ENCODE peak calls at places on chromosome 13, in five cellular contexts. Y is H9, C is kidney epithelial cell, Z is NCI-H69, R is HuH-7. T is an unnamed sample.

GRCh38 chr13:93086329-93086728 is 140.3 kb upstream of the GPC6 start:
- DNase-seq in Y (no peak), C (no peak), Z (no peak), R (peak; percentile 0), T (no peak)

GRCh38 chr13:74573654-74574053 is 439.4 kb upstream of the KLF12 start:
- DNase-seq in Y (peak; percentile 58), C (no peak), Z (peak; percentile 0), R (peak; percentile 15), T (peak; percentile 29)

GRCh38 chr13:46665630-46666482 is 112.9 kb downstream of the LRCH1 start:
- DNase-seq in Y (no peak), C (no peak), Z (peak; percentile 51), R (peak; percentile 10), T (no peak)

GRCh38 chr13:28110414-28110813 is 10.0 kb upstream of the FLT3 start:
- DNase-seq in Y (no peak), C (no peak), Z (no peak), R (no peak), T (no peak)

GRCh38 chr13:30806784-30807183 is 71.4 kb downstream of the ALOX5AP start:
- DNase-seq in Y (no peak), C (no peak), Z (no peak), R (no peak), T (no peak)

GRCh38 chr13:52711277-52711676 is 28.3 kb downstream of the CNMD start:
- DNase-seq in Y (peak; percentile 50), C (no peak), Z (no peak), R (no peak), T (peak; percentile 32)

GRCh38 chr13:66200555-66200954 is 1029.6 kb downstream of the PCDH9 start:
- DNase-seq in Y (no peak), C (no peak), Z (peak; percentile 35), R (no peak), T (no peak)

GRCh38 chr13:46022476-46022875 is 30.1 kb downstream of the ZC3H13 start:
- DNase-seq in Y (no peak), C (no peak), Z (no peak), R (no peak), T (no peak)

GRCh38 chr13:51629711-51630575 is 45.7 kb downstream of the WDFY2 start:
- DNase-seq in Y (no peak), C (no peak), Z (no peak), R (no peak), T (no peak)

GRCh38 chr13:89061821-89062220 is 1390.7 kb downstream of the SLITRK5 start:
- DNase-seq in Y (no peak), C (no peak), Z (peak; percentile 95), R (peak; percentile 2), T (no peak)

GRCh38 chr13:33152389-33152788 is 133.2 kb downstream of the STARD13 start:
- DNase-seq in Y (no peak), C (no peak), Z (no peak), R (no peak), T (no peak)

GRCh38 chr13:25213716-25214115 is 41.6 kb upstream of the AMER2 start:
- DNase-seq in Y (no peak), C (no peak), Z (no peak), R (no peak), T (no peak)

GRCh38 chr13:79432992-79433391 is 26.9 kb upstream of the RBM26 start:
- DNase-seq in Y (no peak), C (no peak), Z (no peak), R (no peak), T (no peak)

GRCh38 chr13:30109471-30110135 is 197.7 kb downstream of the KATNAL1 start:
- DNase-seq in Y (no peak), C (no peak), Z (no peak), R (no peak), T (no peak)

GRCh38 chr13:40453666-40454030 is 212.8 kb downstream of the FOXO1 start:
- DNase-seq in Y (no peak), C (no peak), Z (peak; percentile 7), R (no peak), T (no peak)

GRCh38 chr13:30881191-30881651 is 24.9 kb upstream of the MEDAG start:
- DNase-seq in Y (no peak), C (no peak), Z (no peak), R (no peak), T (no peak)

GRCh38 chr13:109479991-109480696 is 306.2 kb downstream of the IRS2 start:
- DNase-seq in Y (no peak), C (no peak), Z (no peak), R (no peak), T (no peak)

GRCh38 chr13:111451402-111451801 is 131.0 kb downstream of the TEX29 start:
- DNase-seq in Y (no peak), C (no peak), Z (no peak), R (no peak), T (no peak)

GRCh38 chr13:23876265-23876664 is 12.9 kb downstream of the MIPEP start:
- DNase-seq in Y (no peak), C (no peak), Z (peak; percentile 9), R (peak; percentile 15), T (peak; percentile 39)

GRCh38 chr13:30088312-30088855 is 219.0 kb downstream of the KATNAL1 start:
- DNase-seq in Y (no peak), C (no peak), Z (peak; percentile 86), R (no peak), T (no peak)

GRCh38 chr13:113491418-113491883 is 940 bp upstream of the DCUN1D2 start:
- DNase-seq in Y (no peak), C (no peak), Z (peak; percentile 76), R (peak; percentile 40), T (peak; percentile 82)

GRCh38 chr13:40206241-40207109 is 460.0 kb downstream of the FOXO1 start:
- DNase-seq in Y (no peak), C (peak; percentile 44), Z (no peak), R (no peak), T (no peak)

GRCh38 chr13:76339649-76340048 is 546.6 kb downstream of the KCTD12 start:
- DNase-seq in Y (no peak), C (no peak), Z (no peak), R (no peak), T (no peak)

GRCh38 chr13:98454389-98454881 is 122.5 kb downstream of the STK24 start:
- DNase-seq in Y (no peak), C (no peak), Z (peak; percentile 90), R (no peak), T (no peak)

GRCh38 chr13:53158201-53158600 is 129.6 kb downstream of the OLFM4 start:
- DNase-seq in Y (no peak), C (no peak), Z (no peak), R (no peak), T (no peak)

GRCh38 chr13:44879452-44880058 is 109.7 kb downstream of the NUFIP1 start:
- DNase-seq in Y (no peak), C (no peak), Z (peak; percentile 54), R (no peak), T (peak; percentile 38)

GRCh38 chr13:52053460-52053859 is 29.0 kb downstream of the UTP14C start:
- DNase-seq in Y (no peak), C (no peak), Z (no peak), R (no peak), T (peak; percentile 13)

GRCh38 chr13:102555914-102556553 is 40.8 kb upstream of the TPP2 start:
- DNase-seq in Y (no peak), C (peak; percentile 23), Z (peak; percentile 89), R (peak; percentile 1), T (peak; percentile 16)